ENCODE peak calls at places on chromosomes 13 and 19, in five cellular contexts. L is K562, Y is GM12878, T is H1, N is HepG2. G is an unnamed sample.

GRCh38 chr19:4694211-4694987 is 24.3 kb upstream of the MYDGF start:
- DNase-seq in L (peak), Y (no peak), T (no peak), N (no peak), G (no peak)

GRCh38 chr13:114131581-114132418 is 623 bp downstream of the RASA3 start:
- DNase-seq in L (peak), Y (no peak), T (no peak), N (no peak), G (no peak)

GRCh38 chr13:96621634-96622033 is 372.6 kb downstream of the OXGR1 start:
- DNase-seq in L (no peak), Y (no peak), T (no peak), N (no peak), G (no peak)

GRCh38 chr19:48203227-48203793 is 32.8 kb downstream of the ZSWIM9 start:
- DNase-seq in L (no peak), Y (no peak), T (no peak), N (no peak), G (no peak)

GRCh38 chr13:42458193-42458592 is 115.8 kb upstream of the TNFSF11 start:
- DNase-seq in L (no peak), Y (no peak), T (no peak), N (no peak), G (no peak)

GRCh38 chr19:3403489-3404323 is 37.3 kb downstream of the NFIC start:
- DNase-seq in L (peak), Y (no peak), T (no peak), N (peak), G (no peak)

GRCh38 chr19:47540748-47541147 is 25.9 kb upstream of the NAPA start:
- DNase-seq in L (peak), Y (no peak), T (no peak), N (peak), G (peak)

GRCh38 chr13:65378943-65379519 is 1851.1 kb downstream of the PCDH9 start:
- DNase-seq in L (no peak), Y (no peak), T (no peak), N (no peak), G (no peak)

GRCh38 chr19:723714-724113 is 15.0 kb downstream of the PALM start:
- DNase-seq in L (no peak), Y (no peak), T (no peak), N (no peak), G (no peak)

GRCh38 chr13:111976474-111977183 is 90.3 kb upstream of the SOX1 start:
- DNase-seq in L (no peak), Y (no peak), T (no peak), N (no peak), G (no peak)

GRCh38 chr19:50191270-50191669 is 12.2 kb upstream of the MYH14 start:
- DNase-seq in L (no peak), Y (peak), T (no peak), N (no peak), G (no peak)

GRCh38 chr13:61777902-61778301 is 362.3 kb upstream of the PCDH20 start:
- DNase-seq in L (no peak), Y (no peak), T (no peak), N (no peak), G (no peak)

GRCh38 chr13:75489502-75490263 is 7.7 kb upstream of the TBC1D4 start:
- DNase-seq in L (no peak), Y (peak), T (no peak), N (peak), G (no peak)

GRCh38 chr13:28849441-28849840 is 29.3 kb downstream of the MTUS2 start:
- DNase-seq in L (no peak), Y (no peak), T (no peak), N (no peak), G (no peak)

GRCh38 chr13:22081430-22081829 is 410.6 kb downstream of the FGF9 start:
- DNase-seq in L (no peak), Y (no peak), T (no peak), N (no peak), G (no peak)

GRCh38 chr13:114144606-114145244 is 12.3 kb upstream of the RASA3 start:
- DNase-seq in L (no peak), Y (no peak), T (no peak), N (no peak), G (no peak)

GRCh38 chr13:71464673-71465072 is 402.3 kb downstream of the DACH1 start:
- DNase-seq in L (no peak), Y (no peak), T (no peak), N (no peak), G (no peak)

GRCh38 chr19:32866564-32867265 is 2.9 kb downstream of the SLC7A9 start:
- DNase-seq in L (no peak), Y (no peak), T (no peak), N (no peak), G (no peak)

GRCh38 chr19:27753622-27754021 is 1459.3 kb downstream of the UQCRFS1 start:
- DNase-seq in L (no peak), Y (no peak), T (no peak), N (no peak), G (no peak)

GRCh38 chr13:32314271-32314967 is 744 bp downstream of the ZAR1L start:
- DNase-seq in L (no peak), Y (no peak), T (no peak), N (no peak), G (no peak)

GRCh38 chr13:48962281-48962680 is 13.4 kb upstream of the FNDC3A start:
- DNase-seq in L (no peak), Y (no peak), T (no peak), N (no peak), G (no peak)

GRCh38 chr13:31945202-31945978 is 86.2 kb upstream of the FRY start:
- DNase-seq in L (no peak), Y (no peak), T (no peak), N (no peak), G (no peak)

GRCh38 chr13:64928704-64929499 is 2301.2 kb downstream of the PCDH9 start:
- DNase-seq in L (no peak), Y (no peak), T (no peak), N (no peak), G (no peak)

GRCh38 chr13:50589651-50590054 is 253.8 kb downstream of the DLEU7 start:
- DNase-seq in L (no peak), Y (no peak), T (no peak), N (no peak), G (no peak)

GRCh38 chr13:102251817-102252216 is 150.0 kb downstream of the FGF14 start:
- DNase-seq in L (no peak), Y (no peak), T (no peak), N (no peak), G (no peak)

GRCh38 chr19:597406-598315 is 8.0 kb downstream of the HCN2 start:
- DNase-seq in L (no peak), Y (no peak), T (no peak), N (no peak), G (no peak)

GRCh38 chr13:24271611-24272451 is 37.5 kb upstream of the C1QTNF9 start:
- DNase-seq in L (no peak), Y (peak), T (no peak), N (peak), G (no peak)

GRCh38 chr19:6531163-6531955 is 533 bp downstream of the TNFSF9 start:
- DNase-seq in L (peak), Y (no peak), T (no peak), N (no peak), G (no peak)

GRCh38 chr13:83248751-83249150 is 633.5 kb downstream of the SLITRK1 start:
- DNase-seq in L (no peak), Y (no peak), T (no peak), N (no peak), G (no peak)

GRCh38 chr13:75610466-75610865 is 25.7 kb upstream of the LMO7 start:
- DNase-seq in L (no peak), Y (no peak), T (no peak), N (no peak), G (no peak)

GRCh38 chr13:75480691-75481175 is 1.2 kb downstream of the TBC1D4 start:
- DNase-seq in L (peak), Y (no peak), T (no peak), N (peak), G (peak)

GRCh38 chr13:31495336-31495735 is 244.0 kb upstream of the RXFP2 start:
- DNase-seq in L (no peak), Y (no peak), T (no peak), N (no peak), G (no peak)

GRCh38 chr13:45492538-45492937 is 27.8 kb downstream of the COG3 start:
- DNase-seq in L (no peak), Y (no peak), T (no peak), N (no peak), G (no peak)

GRCh38 chr19:6718741-6719539 is 1.5 kb downstream of the C3 start:
- DNase-seq in L (peak), Y (no peak), T (no peak), N (peak), G (peak)

GRCh38 chr19:46426035-46426505 is 2.7 kb downstream of the PNMA8C start:
- DNase-seq in L (no peak), Y (no peak), T (no peak), N (peak), G (no peak)

GRCh38 chr13:106734185-106734584 is 166.2 kb upstream of the ARGLU1 start:
- DNase-seq in L (no peak), Y (no peak), T (no peak), N (no peak), G (no peak)
- TF ChIP-seq CREB1 in L (no peak), Y (no peak), T (no peak), N (no peak), G (no peak)

DNA sequence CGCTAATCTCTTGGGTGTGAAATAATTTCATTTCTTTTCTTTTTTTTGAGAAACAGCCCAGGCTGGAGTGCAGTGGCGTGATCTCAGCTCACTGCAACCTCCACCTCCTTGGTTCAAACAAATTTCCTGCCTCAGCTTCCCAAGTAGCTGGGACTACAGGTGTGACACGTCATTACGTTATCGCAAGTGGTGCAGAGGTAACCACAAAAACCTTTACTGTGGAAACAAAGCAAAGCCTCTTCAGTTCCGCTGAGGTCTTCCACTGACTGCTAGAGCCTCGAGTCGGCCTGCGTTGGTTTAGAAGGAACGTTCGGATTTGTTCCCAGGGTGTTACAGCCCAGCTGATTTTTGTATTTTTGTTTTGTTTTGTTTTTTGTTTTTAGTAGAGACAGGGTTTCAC is 2.0 kb upstream of the ZNF784 start:
- DNase-seq in L (no peak), Y (no peak), T (no peak), N (no peak), G (no peak)
- TF ChIP-seq MAX in L (no peak), Y (no peak), T (no peak), N (no peak), G (no peak)

GRCh38 chr19:35446194-35446593 is 1.9 kb upstream of the FFAR2 start:
- DNase-seq in L (no peak), Y (no peak), T (no peak), N (no peak), G (no peak)

GRCh38 chr19:35447870-35448492 is at the start of gene FFAR2:
- DNase-seq in L (no peak), Y (no peak), T (no peak), N (no peak), G (no peak)

GRCh38 chr19:35451278-35452096 is 3.4 kb downstream of the FFAR2 start:
- DNase-seq in L (no peak), Y (peak), T (no peak), N (no peak), G (no peak)

GRCh38 chr19:35444735-35445134 is 3.3 kb upstream of the FFAR2 start:
- DNase-seq in L (no peak), Y (no peak), T (no peak), N (no peak), G (no peak)

DNA sequence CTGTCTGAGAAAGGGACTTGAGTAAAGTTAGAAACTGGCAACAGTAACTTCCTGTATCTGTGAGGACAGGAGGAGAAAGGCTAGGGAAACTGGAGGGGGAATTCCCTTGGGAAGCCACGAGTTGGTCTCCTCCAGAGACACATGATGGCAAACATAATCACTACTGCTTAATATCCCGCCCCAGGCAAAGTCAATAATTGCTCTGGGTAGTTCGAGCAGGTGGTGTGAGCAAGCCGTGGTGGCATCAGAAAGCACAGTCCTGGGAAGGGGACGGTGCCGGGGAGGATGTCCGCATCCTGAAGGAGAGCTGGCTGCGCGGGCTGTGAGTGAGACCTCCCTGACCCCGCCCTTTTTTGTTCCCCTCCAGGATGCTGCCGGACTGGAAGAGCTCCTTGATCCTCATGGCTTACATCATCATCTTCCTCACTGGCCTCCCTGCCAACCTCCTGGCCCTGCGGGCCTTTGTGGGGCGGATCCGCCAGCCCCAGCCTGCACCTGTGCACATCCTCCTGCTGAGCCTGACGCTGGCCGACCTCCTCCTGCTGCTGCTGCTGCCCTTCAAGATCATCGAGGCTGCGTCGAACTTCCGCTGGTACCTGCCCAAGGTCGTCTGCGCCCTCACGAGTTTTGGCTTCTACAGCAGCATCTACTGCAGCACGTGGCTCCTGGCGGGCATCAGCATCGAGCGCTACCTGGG is 1.4 kb downstream of the FFAR2 start:
- DNase-seq in L (no peak), Y (no peak), T (no peak), N (no peak), G (no peak)
- TF ChIP-seq ATF3 in L (no peak), Y (no peak), T (no peak), N (no peak), G (no peak)

GRCh38 chr19:44435441-44435840 is 12.8 kb downstream of the ZNF229 start:
- DNase-seq in L (no peak), Y (no peak), T (no peak), N (no peak), G (no peak)
- TF ChIP-seq CREB1 in L (no peak), Y (no peak), T (no peak), N (no peak), G (no peak)

GRCh38 chr13:93521307-93521706 is 294.7 kb downstream of the GPC6 start:
- DNase-seq in L (no peak), Y (no peak), T (no peak), N (no peak), G (no peak)

GRCh38 chr13:93525087-93525486 is 298.5 kb downstream of the GPC6 start:
- DNase-seq in L (no peak), Y (no peak), T (no peak), N (no peak), G (no peak)

GRCh38 chr13:93517658-93518057 is 291.1 kb downstream of the GPC6 start:
- DNase-seq in L (no peak), Y (no peak), T (no peak), N (no peak), G (no peak)

DNA sequence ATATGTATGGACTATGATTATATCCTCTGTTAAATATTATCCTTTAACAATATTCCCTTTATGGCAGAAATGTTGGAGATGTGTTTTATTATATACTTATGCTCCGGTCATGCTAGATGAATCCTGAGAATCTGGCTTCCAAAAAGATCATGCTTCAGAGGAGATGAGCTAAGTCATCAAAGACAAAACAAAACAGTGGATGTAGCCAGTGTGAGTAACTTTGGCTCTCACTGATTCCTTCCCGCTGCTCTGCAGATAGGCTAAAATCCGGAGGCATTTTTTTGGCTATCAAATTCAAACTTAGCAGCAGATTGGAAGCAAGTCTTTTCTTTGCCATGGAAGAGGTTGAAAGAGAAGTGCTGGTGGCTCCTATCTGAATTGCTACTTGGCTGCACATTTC is 295.9 kb downstream of the GPC6 start:
- DNase-seq in L (no peak), Y (no peak), T (no peak), N (no peak), G (no peak)
- TF ChIP-seq MAX in L (no peak), Y (no peak), T (no peak), N (no peak), G (no peak)

GRCh38 chr19:38682872-38683392 is 35.5 kb downstream of the ACTN4 start:
- DNase-seq in L (no peak), Y (no peak), T (no peak), N (no peak), G (no peak)
- TF ChIP-seq ATF3 in L (no peak), Y (no peak), T (no peak), N (no peak), G (no peak)